ENCODE peak calls at places on chromosomes 16 and 17, in five cellular contexts. K, J, W, Z and A are unnamed samples.

GRCh38 chr16:79862601-79863000 is 262.1 kb upstream of the MAF start:
- DNase-seq in W (no peak), Z (no peak), J (no peak), K (no peak), A (no peak)

GRCh38 chr16:58098207-58099096 is 30.7 kb downstream of the CFAP20 start:
- DNase-seq in J (peak), W (peak), K (no peak), Z (peak), A (peak)

GRCh38 chr16:50841081-50841886 is 99.4 kb downstream of the CYLD start:
- DNase-seq in Z (no peak), K (no peak), W (no peak), J (no peak), A (no peak)

GRCh38 chr17:43431741-43432523 is 33.1 kb downstream of the ARL4D start:
- DNase-seq in W (peak), K (no peak), J (peak), Z (no peak), A (no peak)

GRCh38 chr16:26645629-26646028 is 421.1 kb upstream of the C16orf82 start:
- DNase-seq in W (no peak), K (no peak), Z (peak), J (no peak), A (no peak)

GRCh38 chr17:75815399-75815798 is 28.8 kb downstream of the UNC13D start:
- DNase-seq in K (no peak), W (no peak), Z (no peak), J (no peak), A (no peak)

GRCh38 chr16:67865318-67865717 is 7.5 kb upstream of the EDC4 start:
- DNase-seq in W (peak), Z (peak), K (peak), J (peak), A (peak)

GRCh38 chr17:64505320-64506200 is 529 bp downstream of the DDX5 start:
- DNase-seq in J (peak), K (peak), W (peak), Z (peak), A (peak)

GRCh38 chr17:40561871-40562611 is 3.2 kb downstream of the CCR7 start:
- DNase-seq in J (peak), Z (peak), K (no peak), W (no peak), A (no peak)

GRCh38 chr16:86956437-86956836 is 360.8 kb downstream of the C16orf95 start:
- DNase-seq in Z (no peak), K (no peak), W (no peak), J (no peak), A (no peak)

GRCh38 chr16:30885196-30885595 is 8.7 kb downstream of the BCL7C start:
- DNase-seq in K (no peak), W (no peak), Z (no peak), J (no peak), A (no peak)

GRCh38 chr17:7887038-7887481 is 1.5 kb upstream of the CHD3 start:
- DNase-seq in K (no peak), Z (no peak), J (no peak), W (no peak), A (no peak)

GRCh38 chr16:72664480-72665408 is 383.2 kb downstream of the ZFHX3 start:
- DNase-seq in J (peak), Z (peak), K (peak), W (peak), A (peak)

GRCh38 chr16:72664122-72664479 is 383.8 kb downstream of the ZFHX3 start:
- DNase-seq in W (peak), K (no peak), Z (no peak), J (no peak), A (no peak)

GRCh38 chr16:72666267-72666666 is 381.7 kb downstream of the ZFHX3 start:
- DNase-seq in Z (no peak), K (peak), W (peak), J (no peak), A (no peak)
- TF ChIP-seq CTCF in Z (no peak), K (no peak), W (no peak), J (no peak), A (no peak)

DNA sequence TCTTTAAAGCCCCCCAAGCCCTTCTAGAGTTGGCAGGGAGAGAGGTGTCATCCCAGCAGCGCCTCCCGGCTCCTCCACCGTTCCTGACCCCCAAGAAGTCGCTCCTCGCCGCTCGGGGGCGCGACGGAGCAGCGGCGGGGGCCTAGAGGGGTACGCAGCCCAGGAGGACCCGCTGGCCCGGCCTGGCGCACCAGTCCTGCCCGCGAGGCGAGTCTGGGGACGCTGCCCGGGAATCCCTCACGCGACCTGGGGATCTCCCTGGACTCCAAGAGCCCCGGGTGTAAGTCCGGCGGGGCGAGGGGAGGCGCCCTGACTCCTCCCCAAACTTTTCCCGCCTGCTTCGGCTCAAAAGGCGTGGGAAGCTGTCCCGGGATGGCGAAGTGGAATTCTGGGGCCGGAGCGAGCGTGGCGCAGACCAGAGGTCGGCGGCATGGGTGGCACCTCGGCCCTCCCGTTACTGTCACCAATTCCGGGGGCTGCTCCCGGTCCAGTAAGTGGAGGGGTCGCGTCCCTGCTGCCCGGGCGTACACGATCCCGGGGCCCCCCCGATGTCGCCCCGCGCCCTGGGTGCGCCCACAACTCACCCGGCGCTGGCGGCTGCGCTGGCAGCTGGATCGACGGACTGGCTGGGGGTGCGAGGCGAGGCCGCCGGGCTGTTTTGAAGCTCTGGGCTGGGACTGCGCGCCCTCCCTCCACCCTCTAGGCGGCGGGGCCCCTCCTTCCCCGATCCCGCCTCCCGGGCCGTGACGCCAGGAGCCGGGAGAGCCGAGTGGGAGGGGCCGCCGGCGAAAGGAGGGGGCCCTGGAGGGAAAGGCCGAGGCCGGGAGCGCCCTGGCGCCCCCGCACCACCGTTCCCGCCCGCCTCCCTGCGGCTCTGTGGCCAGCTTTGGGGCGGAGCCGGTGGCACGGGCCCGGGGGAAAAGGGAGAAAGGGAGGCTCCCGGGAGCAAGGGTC is at the start of gene EMP2:
- DNase-seq in J (peak), K (peak), Z (peak), W (peak), A (peak)
- TF ChIP-seq CTCF in J (peak), K (peak), Z (peak), W (peak), A (peak)

DNA sequence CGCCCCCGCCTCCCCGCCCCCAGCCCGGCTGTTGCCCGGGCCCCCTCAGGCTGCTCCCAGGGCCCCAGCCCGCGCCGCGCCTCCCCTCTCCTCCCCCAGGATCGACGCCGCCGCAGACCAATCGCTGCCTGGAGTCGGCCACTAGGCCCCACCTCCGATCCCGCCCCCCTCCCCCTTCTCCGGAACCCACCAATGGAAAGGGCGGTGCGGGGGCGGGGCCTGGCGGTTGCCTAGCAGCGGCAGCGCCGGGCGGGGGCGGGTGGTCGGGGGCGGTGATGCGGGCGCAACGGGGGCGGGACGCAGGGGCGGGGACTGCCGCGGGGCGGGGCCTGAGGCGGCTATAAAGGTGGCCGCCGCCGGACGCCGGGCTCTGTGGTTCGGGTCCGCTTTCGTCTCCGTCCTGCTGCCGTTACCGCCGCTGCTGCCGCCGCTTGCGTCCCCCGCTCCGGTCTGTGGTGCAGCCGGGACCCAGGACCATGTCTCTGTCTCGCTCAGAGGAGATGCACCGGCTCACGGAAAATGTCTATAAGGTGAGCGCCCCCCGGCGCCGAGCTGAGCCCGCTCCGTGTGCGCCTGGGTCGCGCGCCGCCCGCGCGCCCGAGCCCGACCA is at the start of gene BAIAP2:
- DNase-seq in K (peak), W (peak), Z (peak), J (peak), A (peak)
- TF ChIP-seq CTCF in K (no peak), W (peak), Z (peak), J (no peak), A (no peak)

GRCh38 chr17:71522383-71522782 is 598.4 kb upstream of the SOX9 start:
- DNase-seq in K (no peak), W (no peak), Z (no peak), J (no peak), A (peak)

GRCh38 chr17:71521724-71522123 is 599.1 kb upstream of the SOX9 start:
- DNase-seq in W (no peak), J (no peak), K (no peak), Z (no peak), A (no peak)

GRCh38 chr17:71516149-71516548 is 604.7 kb upstream of the SOX9 start:
- DNase-seq in K (no peak), Z (no peak), J (no peak), W (no peak), A (no peak)

GRCh38 chr17:71519285-71519684 is 601.5 kb upstream of the SOX9 start:
- DNase-seq in K (no peak), Z (no peak), W (no peak), J (peak), A (no peak)
- TF ChIP-seq CTCF in K (no peak), Z (no peak), W (no peak), J (no peak), A (no peak)

GRCh38 chr16:2027024-2028010 is 615 bp downstream of the NHERF2 start:
- DNase-seq in J (peak), W (peak), K (no peak), Z (peak), A (peak)
- TF ChIP-seq CTCF in J (no peak), W (no peak), K (no peak), Z (no peak), A (no peak)

DNA sequence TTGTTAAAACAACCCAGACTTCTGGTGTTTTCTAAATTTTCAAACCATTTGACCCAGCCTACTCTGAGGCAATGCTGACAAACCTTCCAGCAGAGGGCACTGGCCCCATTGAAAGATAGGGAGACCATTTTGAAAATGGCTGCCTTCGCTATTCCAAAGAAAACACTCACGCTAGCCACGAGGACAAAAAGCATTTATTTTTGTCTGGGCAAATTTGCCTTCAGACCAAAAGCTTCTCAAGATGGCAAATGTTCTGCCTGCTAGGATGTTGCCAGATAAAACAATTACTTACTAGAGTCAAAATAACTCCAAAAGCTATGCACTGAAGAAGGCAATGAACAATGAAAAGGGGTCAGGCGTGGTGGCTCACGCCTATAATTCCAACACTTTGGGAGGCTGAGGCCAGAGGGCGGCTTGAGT is 296.7 kb upstream of the IRX5 start:
- DNase-seq in W (no peak), J (peak), Z (peak), K (no peak), A (no peak)
- TF ChIP-seq CTCF in W (peak), J (peak), Z (peak), K (no peak), A (peak)

DNA sequence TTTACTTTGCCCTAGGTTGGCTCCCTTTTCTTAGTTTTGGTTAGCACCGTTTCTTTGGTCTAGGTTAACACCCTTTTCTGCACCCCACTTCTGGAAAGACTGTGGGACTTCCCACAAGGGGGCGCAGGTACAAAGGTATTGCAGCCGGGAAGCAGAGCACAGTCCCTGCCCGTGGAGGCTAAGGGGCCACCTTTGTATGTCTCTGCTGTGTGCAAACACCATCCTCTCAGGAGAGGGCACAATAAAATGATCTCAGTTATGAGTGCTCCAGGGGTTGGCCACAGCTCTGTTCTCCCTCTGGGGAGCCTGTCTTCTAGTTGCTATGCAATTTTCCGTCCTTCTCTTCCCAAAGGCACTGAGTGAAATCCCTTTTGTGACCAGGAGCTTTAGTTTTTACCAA is 28.4 kb upstream of the TMC5 start:
- DNase-seq in J (peak), K (no peak), W (no peak), Z (peak), A (peak)
- TF ChIP-seq CTCF in J (peak), K (peak), W (peak), Z (peak), A (peak)

DNA sequence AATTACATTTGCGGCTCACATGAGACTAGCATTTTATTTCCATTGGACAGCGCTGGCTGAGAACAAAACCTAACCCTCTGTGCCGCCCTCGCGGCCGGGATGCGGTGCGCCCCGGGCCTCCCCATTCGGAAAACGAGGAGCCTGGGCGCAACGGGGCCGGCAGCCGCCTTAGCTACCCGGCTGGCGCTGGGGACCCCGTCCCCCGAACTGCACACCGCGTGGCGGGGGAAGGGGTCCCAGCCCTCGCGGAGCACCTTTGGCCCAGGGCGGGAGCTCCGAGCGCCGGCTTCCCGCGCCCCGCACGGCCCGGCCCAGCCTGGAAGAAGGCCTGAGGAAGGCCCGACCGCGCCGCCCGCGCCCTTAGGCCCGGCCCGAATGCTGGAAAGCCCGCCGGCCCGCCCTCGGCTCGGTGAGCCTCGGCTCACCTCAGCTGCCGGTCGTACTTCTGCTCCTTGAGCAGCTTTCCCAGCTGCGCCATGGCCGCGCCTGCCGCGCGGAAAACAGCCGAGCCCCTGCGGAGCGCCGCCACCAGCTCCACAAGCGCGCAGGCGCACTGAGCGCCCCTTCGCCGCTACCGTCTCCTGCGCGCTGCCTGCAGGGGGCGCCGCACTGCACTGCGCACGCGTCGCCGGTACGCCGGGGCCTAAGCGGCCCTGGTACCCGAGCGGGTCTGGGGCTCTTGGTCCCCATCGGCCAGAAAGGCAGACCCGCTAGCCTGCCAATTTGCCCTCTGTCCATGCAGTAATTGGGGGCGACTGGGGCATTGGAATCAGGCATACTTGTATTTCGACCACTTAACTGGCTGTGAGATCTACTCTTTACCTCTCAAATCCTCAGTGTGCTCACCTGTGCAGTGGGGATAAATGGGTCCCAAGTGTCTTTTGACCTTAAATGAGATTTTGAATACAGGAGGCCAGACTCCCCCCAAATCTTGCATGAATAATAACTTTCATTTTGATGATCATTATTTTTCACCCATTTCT is at the start of gene NAE1:
- DNase-seq in Z (peak), K (peak), J (peak), W (peak), A (peak)
- TF ChIP-seq CTCF in Z (peak), K (peak), J (peak), W (peak), A (peak)